ENCODE peak calls at places on chromosomes 13 and 19, in eight cellular contexts. H, Q, E, S, L, A, O and X are unnamed samples.

GRCh38 chr19:16394681-16395375 is 70.2 kb downstream of the KLF2 start:
- DNase-seq in L (no peak), O (no peak), S (no peak), Q (no peak), A (no peak), H (no peak), E (no peak), X (no peak)

GRCh38 chr19:16527971-16528521 is 14.2 kb downstream of the CHERP start:
- DNase-seq in E (no peak), S (no peak), H (no peak), A (peak), L (peak), Q (no peak), O (peak), X (no peak)

GRCh38 chr19:44891016-44891882 is at the start of gene TOMM40:
- DNase-seq in Q (peak), A (peak), E (no peak), O (peak), S (no peak), L (no peak), H (no peak), X (peak)

GRCh38 chr19:31838163-31838798 is 489.0 kb upstream of the TSHZ3 start:
- DNase-seq in L (no peak), A (no peak), O (no peak), E (no peak), Q (no peak), S (no peak), H (no peak), X (no peak)

GRCh38 chr13:72638059-72638815 is 89.2 kb downstream of the MZT1 start:
- DNase-seq in S (no peak), A (no peak), O (no peak), H (no peak), L (peak), E (no peak), Q (no peak), X (no peak)

GRCh38 chr19:29978139-29978538 is 36.1 kb downstream of the URI1 start:
- DNase-seq in S (no peak), H (no peak), Q (no peak), L (no peak), E (no peak), A (no peak), O (no peak), X (no peak)

GRCh38 chr13:113148407-113148806 is 10.0 kb upstream of the PROZ start:
- DNase-seq in H (peak), Q (no peak), O (no peak), A (no peak), L (no peak), E (no peak), S (no peak), X (no peak)

GRCh38 chr13:45299194-45299593 is 41.8 kb downstream of the TPT1 start:
- DNase-seq in L (no peak), O (no peak), H (no peak), A (no peak), S (no peak), Q (peak), E (no peak), X (no peak)

GRCh38 chr13:35309711-35310110 is 166.8 kb downstream of the MAB21L1 start:
- DNase-seq in L (no peak), A (no peak), O (peak), S (no peak), H (no peak), E (no peak), Q (no peak), X (no peak)

GRCh38 chr13:113744197-113745000 is 14.6 kb upstream of the TMEM255B start:
- DNase-seq in H (no peak), O (no peak), Q (no peak), A (no peak), S (no peak), L (no peak), E (peak), X (no peak)

GRCh38 chr13:108270442-108270841 is 924 bp downstream of the TNFSF13B start:
- DNase-seq in L (no peak), Q (no peak), O (no peak), S (no peak), E (no peak), A (no peak), H (no peak), X (no peak)

GRCh38 chr19:20162821-20163220 is 4.2 kb upstream of the ZNF486 start:
- DNase-seq in H (peak), S (no peak), L (no peak), A (no peak), E (no peak), Q (no peak), O (no peak), X (no peak)

GRCh38 chr19:1365306-1365963 is 18.3 kb upstream of the NDUFS7 start:
- DNase-seq in Q (no peak), A (no peak), S (no peak), E (no peak), H (no peak), L (no peak), O (no peak), X (no peak)

GRCh38 chr13:35764359-35765015 is 288.0 kb upstream of the MAB21L1 start:
- DNase-seq in O (peak), H (no peak), L (peak), E (no peak), S (no peak), A (no peak), Q (peak), X (no peak)